ENCODE peak calls at places on chromosomes 6 and 20, in seven cellular contexts. One of them, this sample, is unnamed.
A peak's percentile ranks its signal among the peaks of the same experiment; 100 is the strongest.

GRCh38 chr6:101396552-101397173 is 3.2 kb downstream of the GRIK2 start:
- DNase-seq in HepG2: peak; percentile 36
- DNase-seq in hypothalamus: no peak
- DNase-seq in H1: no peak
- DNase-seq in A549: no peak
- DNase-seq in NCI-H1417: no peak
- DNase-seq in AG20443: peak; percentile 25
- DNase-seq in this sample: no peak

GRCh38 chr6:73027691-73028090 is 197.6 kb downstream of the KHDC1L start:
- DNase-seq in HepG2: no peak
- DNase-seq in hypothalamus: no peak
- DNase-seq in H1: no peak
- DNase-seq in A549: no peak
- DNase-seq in NCI-H1417: no peak
- DNase-seq in AG20443: no peak
- DNase-seq in this sample: no peak

GRCh38 chr6:11615214-11615602 is 77.7 kb downstream of the TMEM170B start:
- DNase-seq in HepG2: no peak
- DNase-seq in hypothalamus: no peak
- DNase-seq in H1: no peak
- DNase-seq in A549: no peak
- DNase-seq in NCI-H1417: no peak
- DNase-seq in AG20443: no peak
- DNase-seq in this sample: no peak

GRCh38 chr6:153568601-153569000 is 437.5 kb upstream of the RGS17 start:
- DNase-seq in HepG2: no peak
- DNase-seq in hypothalamus: no peak
- DNase-seq in H1: no peak
- DNase-seq in A549: no peak
- DNase-seq in NCI-H1417: no peak
- DNase-seq in AG20443: peak; percentile 9
- DNase-seq in this sample: no peak

GRCh38 chr6:31728767-31729514 is at the start of gene DDAH2:
- DNase-seq in HepG2: no peak
- DNase-seq in hypothalamus: no peak
- DNase-seq in H1: no peak
- DNase-seq in A549: no peak
- DNase-seq in NCI-H1417: no peak
- DNase-seq in AG20443: no peak
- DNase-seq in this sample: no peak

GRCh38 chr6:167565884-167566491 is 241.1 kb downstream of the TTLL2 start:
- DNase-seq in HepG2: peak; percentile 27
- DNase-seq in hypothalamus: no peak
- DNase-seq in H1: no peak
- DNase-seq in A549: no peak
- DNase-seq in NCI-H1417: no peak
- DNase-seq in AG20443: no peak
- DNase-seq in this sample: no peak

GRCh38 chr6:10347561-10348327 is 67.1 kb downstream of the TFAP2A start:
- DNase-seq in HepG2: no peak
- DNase-seq in hypothalamus: no peak
- DNase-seq in H1: no peak
- DNase-seq in A549: peak; percentile 36
- DNase-seq in NCI-H1417: no peak
- DNase-seq in AG20443: peak; percentile 55
- DNase-seq in this sample: no peak

GRCh38 chr20:43037605-43038309 is 151.9 kb downstream of the PTPRT start:
- DNase-seq in HepG2: no peak
- DNase-seq in hypothalamus: no peak
- DNase-seq in H1: no peak
- DNase-seq in A549: no peak
- DNase-seq in NCI-H1417: no peak
- DNase-seq in AG20443: no peak
- DNase-seq in this sample: no peak

GRCh38 chr20:37524221-37524700 is 3.2 kb downstream of the NNAT start:
- DNase-seq in HepG2: no peak
- DNase-seq in hypothalamus: no peak
- DNase-seq in H1: no peak
- DNase-seq in A549: no peak
- DNase-seq in NCI-H1417: peak; percentile 86
- DNase-seq in AG20443: no peak
- DNase-seq in this sample: no peak

GRCh38 chr20:36098364-36098763 is 56.2 kb upstream of the EPB41L1 start:
- DNase-seq in HepG2: no peak
- DNase-seq in hypothalamus: no peak
- DNase-seq in H1: no peak
- DNase-seq in A549: no peak
- DNase-seq in NCI-H1417: no peak
- DNase-seq in AG20443: no peak
- DNase-seq in this sample: no peak

GRCh38 chr6:1377526-1378223 is 11.7 kb upstream of the FOXF2 start:
- DNase-seq in HepG2: no peak
- DNase-seq in hypothalamus: no peak
- DNase-seq in H1: no peak
- DNase-seq in A549: no peak
- DNase-seq in NCI-H1417: no peak
- DNase-seq in AG20443: no peak
- DNase-seq in this sample: no peak

GRCh38 chr6:110296151-110297028 is 61.8 kb downstream of the METTL24 start:
- DNase-seq in HepG2: no peak
- DNase-seq in hypothalamus: no peak
- DNase-seq in H1: no peak
- DNase-seq in A549: no peak
- DNase-seq in NCI-H1417: peak; percentile 57
- DNase-seq in AG20443: no peak
- DNase-seq in this sample: no peak

GRCh38 chr6:15626160-15626559 is 36.7 kb downstream of the DTNBP1 start:
- DNase-seq in HepG2: no peak
- DNase-seq in hypothalamus: no peak
- DNase-seq in H1: no peak
- DNase-seq in A549: no peak
- DNase-seq in NCI-H1417: no peak
- DNase-seq in AG20443: no peak
- DNase-seq in this sample: no peak

GRCh38 chr20:61803903-61804804 is 261.5 kb downstream of the TAF4 start:
- DNase-seq in HepG2: no peak
- DNase-seq in hypothalamus: no peak
- DNase-seq in H1: no peak
- DNase-seq in A549: no peak
- DNase-seq in NCI-H1417: no peak
- DNase-seq in AG20443: peak; percentile 39
- DNase-seq in this sample: no peak

GRCh38 chr20:43363506-43363905 is 94.2 kb upstream of the SRSF6 start:
- DNase-seq in HepG2: no peak
- DNase-seq in hypothalamus: no peak
- DNase-seq in H1: no peak
- DNase-seq in A549: no peak
- DNase-seq in NCI-H1417: no peak
- DNase-seq in AG20443: peak; percentile 23
- DNase-seq in this sample: no peak

GRCh38 chr20:64257107-64257757 is 1.7 kb downstream of the PCMTD2 start:
- DNase-seq in HepG2: no peak
- DNase-seq in hypothalamus: no peak
- DNase-seq in H1: no peak
- DNase-seq in A549: no peak
- DNase-seq in NCI-H1417: no peak
- DNase-seq in AG20443: no peak
- DNase-seq in this sample: no peak

GRCh38 chr6:104638841-104639290 is 220.9 kb downstream of the HACE1 start:
- DNase-seq in HepG2: no peak
- DNase-seq in hypothalamus: no peak
- DNase-seq in H1: no peak
- DNase-seq in A549: no peak
- DNase-seq in NCI-H1417: no peak
- DNase-seq in AG20443: no peak
- DNase-seq in this sample: no peak

GRCh38 chr6:116018976-116019375 is 41.7 kb downstream of the FRK start:
- DNase-seq in HepG2: no peak
- DNase-seq in hypothalamus: no peak
- DNase-seq in H1: no peak
- DNase-seq in A549: no peak
- DNase-seq in NCI-H1417: no peak
- DNase-seq in AG20443: no peak
- DNase-seq in this sample: no peak

GRCh38 chr6:142883011-142883410 is 62.0 kb downstream of the HIVEP2 start:
- DNase-seq in HepG2: no peak
- DNase-seq in hypothalamus: no peak
- DNase-seq in H1: no peak
- DNase-seq in A549: no peak
- DNase-seq in NCI-H1417: no peak
- DNase-seq in AG20443: peak; percentile 26
- DNase-seq in this sample: no peak

GRCh38 chr20:1254307-1254706 is 11.8 kb upstream of the SNPH start:
- DNase-seq in HepG2: no peak
- DNase-seq in hypothalamus: no peak
- DNase-seq in H1: no peak
- DNase-seq in A549: no peak
- DNase-seq in NCI-H1417: no peak
- DNase-seq in AG20443: no peak
- DNase-seq in this sample: no peak

GRCh38 chr20:46401478-46401860 is 4.9 kb downstream of the ELMO2 start:
- DNase-seq in HepG2: no peak
- DNase-seq in hypothalamus: no peak
- DNase-seq in H1: no peak
- DNase-seq in A549: no peak
- DNase-seq in NCI-H1417: no peak
- DNase-seq in AG20443: no peak
- DNase-seq in this sample: no peak

GRCh38 chr6:67630146-67630545 is 1004.9 kb upstream of the ADGRB3 start:
- DNase-seq in HepG2: no peak
- DNase-seq in hypothalamus: no peak
- DNase-seq in H1: no peak
- DNase-seq in A549: no peak
- DNase-seq in NCI-H1417: no peak
- DNase-seq in AG20443: no peak
- DNase-seq in this sample: no peak

GRCh38 chr20:53319200-53319599 is 274.4 kb downstream of the ZNF217 start:
- DNase-seq in HepG2: no peak
- DNase-seq in hypothalamus: no peak
- DNase-seq in H1: no peak
- DNase-seq in A549: no peak
- DNase-seq in NCI-H1417: no peak
- DNase-seq in AG20443: no peak
- DNase-seq in this sample: no peak

This sample was measured in iPS DF 19.7.